ENCODE peak calls at places on chromosomes 6 and 20, in ten cellular contexts. W, V, R, I, M, O, F, X, A and Y are unnamed samples.

GRCh38 chr20:14333734-14334133 is 3.7 kb downstream of the FLRT3 start:
- DNase-seq in I (no peak), V (no peak), X (no peak), O (no peak), F (no peak), W (no peak), A (no peak), R (no peak), M (no peak), Y (no peak)

GRCh38 chr20:51034988-51035656 is 12.2 kb upstream of the KCNG1 start:
- DNase-seq in W (no peak), V (no peak), F (no peak), R (no peak), X (no peak), A (no peak), O (no peak), I (no peak), M (no peak), Y (no peak)

GRCh38 chr20:17457064-17457463 is 74.1 kb downstream of the BFSP1 start:
- DNase-seq in V (no peak), X (no peak), W (no peak), A (no peak), O (no peak), I (no peak), F (no peak), M (no peak), R (no peak), Y (no peak)

GRCh38 chr6:31659649-31660223 is 842 bp downstream of the C6orf47 start:
- DNase-seq in X (no peak), F (peak), W (no peak), A (no peak), I (no peak), O (peak), M (no peak), V (no peak), R (no peak), Y (no peak)

GRCh38 chr6:99344289-99344688 is 5.2 kb downstream of the FAXC start:
- DNase-seq in A (no peak), V (no peak), W (no peak), R (no peak), F (peak), O (no peak), M (peak), I (no peak), X (no peak), Y (peak)

GRCh38 chr6:42179956-42180335 is 6.8 kb downstream of the GUCA1A start:
- DNase-seq in I (no peak), W (no peak), O (no peak), A (no peak), R (no peak), M (no peak), X (no peak), F (no peak), V (no peak), Y (no peak)

GRCh38 chr20:21238400-21238799 is 64.7 kb upstream of the XRN2 start:
- DNase-seq in X (no peak), F (no peak), R (no peak), M (no peak), O (no peak), A (no peak), V (no peak), I (no peak), W (peak), Y (no peak)

GRCh38 chr6:110449545-110449903 is 26.9 kb downstream of the SLC22A16 start:
- DNase-seq in O (no peak), I (no peak), A (no peak), F (no peak), W (no peak), X (no peak), V (no peak), R (no peak), M (no peak), Y (no peak)

GRCh38 chr6:159943101-159943632 is 25.7 kb upstream of the IGF2R start:
- DNase-seq in A (peak), W (peak), O (no peak), F (no peak), X (peak), I (no peak), V (no peak), R (no peak), M (peak), Y (no peak)

GRCh38 chr20:34861386-34862084 is 11.1 kb downstream of the GGT7 start:
- DNase-seq in V (no peak), X (no peak), F (no peak), O (peak), M (no peak), R (no peak), A (no peak), I (no peak), W (no peak), Y (no peak)

GRCh38 chr6:36389353-36389752 is 1.9 kb upstream of the ETV7 start:
- DNase-seq in V (no peak), I (no peak), M (no peak), A (no peak), W (no peak), O (no peak), X (no peak), R (no peak), F (no peak), Y (no peak)

GRCh38 chr6:1790684-1791083 is 181.0 kb downstream of the FOXC1 start:
- DNase-seq in I (no peak), O (no peak), X (no peak), V (no peak), W (no peak), A (no peak), F (no peak), R (no peak), M (no peak), Y (no peak)

GRCh38 chr20:38227578-38228360 is 32.8 kb downstream of the KIAA1755 start:
- DNase-seq in A (no peak), O (no peak), I (no peak), X (no peak), F (no peak), M (no peak), W (no peak), V (no peak), R (no peak), Y (no peak)

GRCh38 chr6:79600313-79601019 is 30.7 kb upstream of the SH3BGRL2 start:
- DNase-seq in V (no peak), W (no peak), X (no peak), A (no peak), M (no peak), F (no peak), I (no peak), O (no peak), R (no peak), Y (no peak)

GRCh38 chr20:60424267-60424904 is 466.2 kb downstream of the CDH26 start:
- DNase-seq in V (no peak), M (no peak), I (no peak), O (no peak), F (no peak), X (no peak), W (no peak), A (no peak), R (no peak), Y (no peak)

GRCh38 chr20:63395723-63396122 is 34.6 kb upstream of the CHRNA4 start:
- DNase-seq in M (no peak), O (no peak), I (no peak), F (no peak), W (no peak), V (no peak), X (no peak), R (no peak), A (no peak), Y (no peak)

GRCh38 chr6:1771324-1771723 is 161.6 kb downstream of the FOXC1 start:
- DNase-seq in R (peak), V (no peak), O (no peak), I (no peak), X (no peak), M (no peak), A (no peak), F (no peak), W (no peak), Y (peak)

GRCh38 chr6:164184410-164184809 is 769.9 kb downstream of the QKI start:
- DNase-seq in I (no peak), R (no peak), M (no peak), X (no peak), O (no peak), W (no peak), V (no peak), F (no peak), A (no peak), Y (no peak)
- H3K4me3 ChIP-seq in I (no peak), R (no peak), M (no peak), X (no peak), O (no peak), W (no peak), V (no peak), F (no peak), A (no peak), Y (no peak)

GRCh38 chr6:95094751-95095150 is 482.6 kb upstream of the MANEA start:
- DNase-seq in X (no peak), V (no peak), M (peak), A (no peak), I (no peak), W (no peak), O (no peak), F (no peak), R (no peak), Y (no peak)
- H3K4me3 ChIP-seq in X (no peak), V (no peak), M (no peak), A (no peak), I (no peak), W (no peak), O (no peak), F (no peak), R (no peak), Y (no peak)

GRCh38 chr6:44251576-44252524 is 4.9 kb downstream of the HSP90AB1 start:
- DNase-seq in X (no peak), I (no peak), W (no peak), R (no peak), A (no peak), M (no peak), O (no peak), F (no peak), V (no peak), Y (no peak)
- H3K4me3 ChIP-seq in X (no peak), I (no peak), W (no peak), R (no peak), A (no peak), M (no peak), O (no peak), F (no peak), V (no peak), Y (no peak)

DNA sequence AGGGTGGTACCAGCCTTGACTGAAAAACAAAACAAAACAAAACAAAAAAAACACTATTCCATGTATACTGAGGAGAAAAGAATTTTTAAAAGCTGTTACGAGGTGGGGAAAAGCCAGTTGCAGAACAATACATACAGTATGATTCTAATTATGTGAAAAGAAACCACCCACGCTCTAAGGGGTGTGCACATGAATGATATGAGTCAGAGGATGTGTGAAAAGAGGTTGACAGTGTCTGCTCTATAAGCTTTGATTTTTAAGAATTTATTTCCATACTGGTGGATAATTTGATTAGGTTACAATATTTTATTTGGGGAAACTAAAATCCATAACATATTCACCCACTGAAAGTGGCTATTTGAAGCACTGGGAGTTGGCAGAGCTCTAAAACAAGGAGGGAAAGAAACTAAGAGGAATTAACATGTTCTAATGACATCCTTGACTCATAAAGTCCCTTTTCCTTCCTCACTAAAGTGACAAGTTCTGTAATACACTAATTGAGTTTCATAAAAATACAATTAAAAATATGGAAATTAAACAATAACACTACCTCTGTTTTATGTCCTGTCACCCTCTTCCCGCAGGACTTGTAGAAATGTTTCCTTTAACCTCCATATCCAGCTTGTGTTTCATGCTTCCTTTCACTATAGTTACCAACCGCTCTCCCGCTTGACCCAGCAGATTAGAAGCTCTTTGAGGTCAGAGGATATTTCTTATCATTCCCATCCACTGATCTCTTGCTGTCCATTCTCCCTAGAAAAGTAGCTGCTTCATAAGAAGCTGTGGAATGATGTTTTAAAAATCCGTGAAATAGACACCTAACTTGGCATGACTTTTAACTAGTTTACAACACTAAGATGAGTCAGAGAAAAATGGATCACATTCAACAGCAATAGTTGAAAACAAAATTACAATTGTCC is 118.6 kb upstream of the CCDC28A start:
- DNase-seq in F (no peak), V (no peak), A (no peak), X (no peak), W (no peak), O (peak), R (no peak), M (no peak), I (no peak), Y (peak)
- H3K4me3 ChIP-seq in F (no peak), V (no peak), A (no peak), X (no peak), W (no peak), O (no peak), R (no peak), M (no peak), I (no peak), Y (no peak)

DNA sequence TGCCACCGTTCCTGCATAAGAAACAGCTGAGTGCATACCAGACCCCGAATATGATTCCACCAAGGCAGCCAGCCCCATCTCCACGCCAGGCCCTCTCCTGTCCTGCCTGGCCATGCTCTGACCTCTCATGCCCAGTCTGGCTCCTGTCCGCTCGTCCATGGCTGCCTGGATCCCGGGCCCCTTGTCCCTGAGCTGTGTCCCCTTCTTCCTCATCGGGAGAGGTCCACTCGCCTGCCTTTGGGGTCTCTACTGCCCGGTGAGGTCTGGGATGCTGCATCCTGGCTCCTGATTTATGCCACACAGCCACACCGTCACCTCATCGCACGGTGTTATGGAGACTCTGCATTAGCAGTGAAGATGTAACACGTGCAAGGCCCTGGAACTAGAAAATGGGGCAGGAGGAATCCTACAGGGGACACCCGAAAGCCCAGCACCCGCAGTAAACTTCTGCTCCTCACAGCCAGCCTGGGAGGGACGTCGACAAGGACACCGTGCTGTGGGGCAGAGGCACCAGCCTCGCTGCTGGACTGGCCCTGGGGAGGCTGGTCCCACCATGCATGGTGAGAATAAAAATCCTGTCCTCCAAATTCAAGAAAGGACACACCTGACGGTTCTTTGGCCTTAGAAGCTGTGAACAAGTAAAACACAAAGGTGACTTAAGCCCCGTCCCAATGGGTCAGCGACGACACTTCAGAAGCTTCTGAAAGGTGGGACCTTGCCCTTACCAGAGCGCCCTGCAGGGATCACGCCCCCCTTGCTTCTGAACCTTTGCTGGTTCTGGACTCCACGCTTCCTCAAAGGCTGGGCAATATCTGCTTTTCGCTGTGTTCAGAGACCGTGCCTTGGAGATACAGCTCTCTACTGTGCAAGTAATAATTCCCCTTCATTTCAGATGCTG is 103.0 kb downstream of the DLL1 start:
- DNase-seq in I (no peak), O (no peak), V (no peak), R (no peak), A (no peak), M (no peak), X (no peak), W (no peak), F (no peak), Y (peak)
- H3K4me3 ChIP-seq in I (no peak), O (no peak), V (no peak), R (no peak), A (no peak), M (no peak), X (no peak), W (no peak), F (no peak), Y (no peak)

GRCh38 chr6:144033816-144034540 is 25.9 kb upstream of the PLAGL1 start:
- DNase-seq in M (no peak), O (peak), I (no peak), X (peak), W (no peak), R (no peak), A (no peak), F (no peak), V (no peak), Y (no peak)

DNA sequence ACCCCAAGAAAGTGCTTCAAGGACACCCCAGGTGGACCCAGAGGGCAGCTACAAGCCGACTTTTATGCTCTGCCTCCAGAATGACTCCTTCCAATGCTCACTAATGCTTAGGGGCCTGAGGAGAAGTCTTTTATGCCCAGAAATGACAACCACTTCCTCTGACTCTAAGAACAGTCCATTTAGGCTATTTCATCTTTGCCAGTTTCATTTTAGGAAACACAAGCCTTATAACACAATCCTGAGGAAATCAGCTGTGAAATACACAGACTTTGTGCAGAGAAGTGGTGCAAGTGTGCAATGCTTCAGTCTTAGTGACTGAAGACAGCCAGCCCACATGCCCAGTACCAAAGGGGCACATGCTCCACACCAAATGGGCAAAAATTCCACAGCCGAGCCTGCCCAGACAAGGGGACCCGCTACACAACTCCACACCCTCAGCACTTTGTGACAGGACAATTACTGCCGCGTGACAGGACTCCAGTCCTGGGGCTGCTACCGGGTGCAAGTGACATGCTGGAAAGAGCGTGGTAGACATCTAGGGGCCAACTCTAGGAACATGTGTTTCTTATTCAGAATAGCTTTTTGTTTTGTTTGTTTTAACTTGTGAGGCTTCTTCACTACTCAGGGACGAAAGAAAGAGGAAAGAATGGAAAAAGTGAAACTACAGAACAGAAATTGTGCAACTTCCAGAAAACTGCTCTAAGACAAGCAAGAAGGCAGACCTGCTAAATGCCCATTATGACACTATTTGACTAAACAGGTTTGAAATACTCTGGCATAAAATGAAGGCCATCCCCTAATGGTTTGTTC is 28.2 kb upstream of the PLAGL1 start:
- DNase-seq in I (peak), O (peak), W (no peak), F (peak), M (peak), X (peak), A (peak), R (no peak), V (no peak), Y (peak)
- H3K4me3 ChIP-seq in I (no peak), O (peak), W (peak), F (no peak), M (no peak), X (peak), A (peak), R (no peak), V (no peak), Y (no peak)

GRCh38 chr20:33445881-33446615 is 2.5 kb upstream of the SNTA1 start:
- DNase-seq in R (no peak), I (no peak), W (no peak), V (no peak), F (no peak), M (no peak), X (no peak), A (no peak), O (no peak), Y (no peak)

GRCh38 chr20:33443512-33444239 is at the start of gene SNTA1:
- DNase-seq in X (no peak), F (peak), A (peak), O (peak), W (peak), I (peak), R (peak), V (peak), M (peak), Y (peak)

GRCh38 chr20:33443006-33443511 is 504 bp downstream of the SNTA1 start:
- DNase-seq in F (peak), V (peak), X (no peak), M (no peak), R (peak), O (no peak), A (peak), W (peak), I (no peak), Y (peak)

GRCh38 chr20:33442136-33443005 is 1.2 kb downstream of the SNTA1 start:
- DNase-seq in I (no peak), O (peak), M (no peak), V (no peak), W (no peak), X (no peak), A (peak), R (no peak), F (no peak), Y (no peak)

DNA sequence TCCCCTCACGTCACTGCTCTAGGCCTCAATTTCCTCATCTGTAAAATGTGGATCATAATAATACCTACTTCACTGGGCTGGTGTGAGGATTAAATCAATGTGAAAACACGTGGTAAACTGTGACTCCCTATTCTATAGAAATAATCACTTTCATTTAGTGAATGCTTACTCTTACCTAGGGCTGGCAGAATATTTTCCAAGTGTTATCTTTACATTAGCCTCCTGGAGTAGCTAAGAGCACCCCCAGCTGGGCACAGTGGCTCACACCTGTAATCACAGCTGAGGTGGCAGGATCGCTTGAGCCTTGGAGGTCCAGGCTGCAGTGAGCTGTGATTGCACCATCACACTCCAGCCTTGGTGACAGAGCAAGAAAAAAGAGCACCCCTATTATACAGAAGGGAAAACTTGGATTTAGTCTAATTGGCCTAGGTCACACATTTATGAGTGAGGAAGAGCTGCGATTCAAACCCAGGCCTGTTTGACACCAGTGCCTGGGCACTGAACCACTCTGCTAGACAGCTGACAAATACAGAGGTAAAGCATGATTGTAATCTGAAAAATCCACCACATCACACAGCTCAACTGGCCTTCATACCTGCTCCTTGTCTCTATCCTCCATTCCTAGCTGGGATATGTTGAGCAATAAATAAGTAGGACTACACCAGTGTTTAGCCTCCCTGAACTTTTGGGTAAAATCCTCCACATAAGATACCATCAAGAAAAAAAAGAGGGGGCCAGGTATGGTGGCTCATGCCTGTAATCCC is 1.4 kb upstream of the SNTA1 start:
- DNase-seq in A (peak), W (peak), O (peak), V (no peak), F (peak), X (no peak), M (peak), R (no peak), I (no peak), Y (no peak)
- H3K4me3 ChIP-seq in A (peak), W (peak), O (peak), V (peak), F (peak), X (no peak), M (no peak), R (peak), I (no peak), Y (no peak)

GRCh38 chr20:47493175-47493953 is 8.3 kb upstream of the NCOA3 start:
- DNase-seq in A (peak), I (peak), O (peak), W (peak), M (no peak), R (no peak), X (no peak), F (no peak), V (no peak), Y (peak)
- H3K4me3 ChIP-seq in A (peak), I (no peak), O (no peak), W (peak), M (no peak), R (no peak), X (no peak), F (no peak), V (no peak), Y (no peak)

GRCh38 chr6:156773935-156774871 is 3.0 kb upstream of the ARID1B start:
- DNase-seq in F (no peak), I (no peak), X (no peak), V (no peak), R (no peak), M (no peak), A (no peak), W (no peak), O (peak), Y (peak)
- H3K4me3 ChIP-seq in F (peak), I (no peak), X (no peak), V (no peak), R (no peak), M (no peak), A (no peak), W (peak), O (no peak), Y (no peak)